ENCODE peak calls at places on chromosomes 7 and 10, in eight cellular contexts. O is left cardiac atrium; N is HFFc6; Q is endothelial cell; B is cardiac septum; Z is lung; K is retina; F is stimulated activated CD8-positive, alpha-beta memory T cell treated with anti-CD3 and anti-CD28 coated beads, Interleukin-12 subunit alpha, Interleukin-12 subunit beta, amount 100 ng/mL, for 4 hours. R is an unnamed sample.

GRCh38 chr7:77157446-77157845 is 35.0 kb downstream of the CCDC146 start:
- DNase-seq in B (no peak), Q (no peak), N (no peak), K (no peak), O (no peak), Z (no peak), F (no peak), R (no peak)

GRCh38 chr10:95560288-95561199 is 627 bp downstream of the SORBS1 start:
- DNase-seq in K (peak), Z (peak), B (peak), N (no peak), F (peak), Q (no peak), O (peak), R (no peak)

GRCh38 chr7:80307251-80307856 is 172.7 kb downstream of the GNAI1 start:
- DNase-seq in Z (no peak), O (no peak), N (peak), F (no peak), K (no peak), Q (no peak), B (no peak), R (no peak)

GRCh38 chr7:126656165-126656564 is 596.6 kb downstream of the GRM8 start:
- DNase-seq in N (no peak), Q (no peak), B (no peak), F (no peak), O (no peak), K (no peak), Z (no peak), R (no peak)

GRCh38 chr10:76113952-76114351 is 682.5 kb downstream of the LRMDA start:
- DNase-seq in K (no peak), F (no peak), N (no peak), Z (no peak), B (no peak), Q (no peak), O (no peak), R (no peak)

GRCh38 chr7:28296571-28297483 is 115.5 kb upstream of the CREB5 start:
- DNase-seq in N (no peak), B (no peak), O (peak), K (no peak), F (peak), Z (no peak), Q (peak), R (peak)

GRCh38 chr7:47478017-47478344 is 103.9 kb downstream of the TNS3 start:
- DNase-seq in K (no peak), F (no peak), O (peak), B (no peak), Z (no peak), N (no peak), Q (no peak), R (no peak)

GRCh38 chr10:53646525-53646924 is 873.9 kb upstream of the MBL2 start:
- DNase-seq in O (no peak), K (no peak), Q (no peak), Z (no peak), B (no peak), N (no peak), F (no peak), R (no peak)

GRCh38 chr7:64869912-64870562 is 33.0 kb upstream of the ZNF273 start:
- DNase-seq in O (no peak), F (no peak), K (no peak), B (peak), Z (peak), Q (no peak), N (no peak), R (no peak)

GRCh38 chr10:234708-235406 is 99.6 kb downstream of the ZMYND11 start:
- DNase-seq in Z (no peak), Q (no peak), F (no peak), O (no peak), K (peak), B (no peak), N (no peak), R (no peak)

GRCh38 chr10:59734063-59734462 is 19.2 kb downstream of the MRLN start:
- DNase-seq in B (no peak), N (no peak), K (no peak), O (no peak), F (no peak), Z (no peak), Q (no peak), R (no peak)

GRCh38 chr7:106069471-106070200 is 42.5 kb downstream of the SYPL1 start:
- DNase-seq in B (no peak), K (no peak), Q (no peak), N (no peak), Z (no peak), F (no peak), O (no peak), R (no peak)

R was measured in SJCRH30.